ENCODE peak calls at places on chromosomes 1 and 21, in nine cellular contexts. N is MCF 10A, P is skeletal muscle cell, D is B cell, K is NCI-H1105, C is lung microvascular endothelial cell, Z is GM18507, S is HT1080, J is hypothalamus. A is an unnamed sample.

GRCh38 chr1:224510880-224511645 is 76.5 kb upstream of the WDR26 start:
- DNase-seq in J (no peak), D (no peak), K (no peak), Z (no peak), N (no peak), P (no peak), S (peak; percentile 78), C (no peak), A (no peak)

GRCh38 chr1:199762567-199762966 is 264.9 kb upstream of the NR5A2 start:
- DNase-seq in K (no peak), N (no peak), P (no peak), D (no peak), Z (no peak), J (no peak), S (no peak), C (peak; percentile 14), A (no peak)

GRCh38 chr1:246907472-246907871 is 24.3 kb downstream of the AHCTF1 start:
- DNase-seq in P (no peak), Z (no peak), S (peak; percentile 24), D (peak; percentile 42), J (no peak), C (peak; percentile 71), K (no peak), N (peak; percentile 78), A (no peak)

GRCh38 chr1:2971146-2971501 is 50.1 kb upstream of the ACTRT2 start:
- DNase-seq in D (no peak), K (no peak), P (no peak), J (no peak), Z (no peak), N (no peak), S (no peak), C (no peak), A (no peak)

GRCh38 chr21:44695641-44696040 is 1.3 kb upstream of the KRTAP10-12 start:
- DNase-seq in J (no peak), N (no peak), P (no peak), K (no peak), S (no peak), D (no peak), Z (no peak), C (no peak), A (no peak)

GRCh38 chr1:209863766-209864485 is 36.2 kb downstream of the UTP25 start:
- DNase-seq in S (no peak), K (no peak), N (peak; percentile 47), P (no peak), Z (no peak), J (no peak), C (peak; percentile 45), D (no peak), A (no peak)

GRCh38 chr1:214014730-214015129 is 27.0 kb downstream of the PROX1 start:
- DNase-seq in K (no peak), S (no peak), Z (no peak), P (no peak), C (no peak), N (no peak), J (no peak), D (no peak), A (no peak)

GRCh38 chr21:36699026-36699545 is at the start of gene SIM2:
- DNase-seq in N (peak; percentile 76), P (no peak), S (peak; percentile 21), D (no peak), J (no peak), Z (no peak), K (no peak), C (peak; percentile 60), A (peak; percentile 22)

GRCh38 chr1:173213665-173214064 is 6.5 kb upstream of the TNFSF4 start:
- DNase-seq in D (no peak), P (no peak), S (no peak), Z (no peak), N (peak; percentile 12), C (no peak), J (no peak), K (no peak), A (no peak)

GRCh38 chr1:10387611-10388386 is 11.1 kb upstream of the PGD start:
- DNase-seq in C (peak; percentile 75), Z (no peak), J (no peak), S (peak; percentile 57), P (peak; percentile 67), D (peak; percentile 33), K (no peak), N (peak; percentile 42), A (no peak)